ENCODE peak calls at places on chromosomes 3 and 15, in ten cellular contexts. Q is right cardiac atrium, A is A549, E is testis, O is Peyer's patch, P is AG04450, F is RWPE2, T is SK-N-SH, R is GM23248, Y is psoas muscle. V is an unnamed sample. For H3K9me3, the result is how much of the 10 kb centered on the place peaks cover.

GRCh38 chr3:38538773-38539353 is 42.7 kb downstream of the EXOG start:
- DNase-seq in Q (peak), A (no peak), E (no peak), O (no peak), P (no peak), F (no peak), T (no peak), R (no peak), Y (no peak), V (no peak)

GRCh38 chr3:133506215-133506901 is 67.1 kb upstream of the CDV3 start:
- DNase-seq in Q (no peak), A (no peak), E (no peak), O (no peak), P (no peak), F (no peak), T (no peak), R (no peak), Y (no peak), V (no peak)

GRCh38 chr15:71532994-71533393 is 277.4 kb upstream of the NR2E3 start:
- DNase-seq in Q (no peak), A (peak), E (no peak), O (no peak), P (no peak), F (no peak), T (peak), R (peak), Y (no peak), V (no peak)

GRCh38 chr3:193951859-193952258 is 184.1 kb upstream of the HES1 start:
- DNase-seq in Q (no peak), A (no peak), E (no peak), O (no peak), P (no peak), F (no peak), T (no peak), R (no peak), Y (no peak), V (no peak)

GRCh38 chr3:132343018-132343612 is 25.9 kb downstream of the ACP3 start:
- DNase-seq in Q (no peak), A (peak), E (peak), O (peak), P (peak), F (no peak), T (peak), R (peak), Y (no peak), V (no peak)

GRCh38 chr3:52539010-52539653 is 2.7 kb downstream of the UQCC5 start:
- DNase-seq in Q (no peak), A (no peak), E (no peak), O (no peak), P (no peak), F (no peak), T (no peak), R (no peak), Y (no peak), V (no peak)

GRCh38 chr15:101046826-101047225 is 127.7 kb downstream of the LRRK1 start:
- DNase-seq in Q (no peak), A (no peak), E (peak), O (peak), P (no peak), F (peak), T (no peak), R (no peak), Y (no peak), V (no peak)

GRCh38 chr3:105691633-105692032 is 177.2 kb downstream of the CBLB start:
- DNase-seq in Q (no peak), A (no peak), E (no peak), O (no peak), P (no peak), F (no peak), T (no peak), R (peak), Y (no peak), V (no peak)

GRCh38 chr3:57733790-57734189 is 22.3 kb upstream of the SLMAP start:
- DNase-seq in Q (no peak), A (no peak), E (no peak), O (no peak), P (no peak), F (no peak), T (no peak), R (peak), Y (no peak), V (no peak)

GRCh38 chr15:87121357-87121756 is 1041.7 kb downstream of the AGBL1 start:
- DNase-seq in Q (no peak), A (no peak), E (no peak), O (no peak), P (no peak), F (no peak), T (no peak), R (no peak), Y (no peak), V (no peak)
- H3K9me3 ChIP-seq in Q (under half), A (under half), E (under half), O (under half), P (under half), F (under half), T (under half), R (under half), Y (under half), V (under half)

DNA sequence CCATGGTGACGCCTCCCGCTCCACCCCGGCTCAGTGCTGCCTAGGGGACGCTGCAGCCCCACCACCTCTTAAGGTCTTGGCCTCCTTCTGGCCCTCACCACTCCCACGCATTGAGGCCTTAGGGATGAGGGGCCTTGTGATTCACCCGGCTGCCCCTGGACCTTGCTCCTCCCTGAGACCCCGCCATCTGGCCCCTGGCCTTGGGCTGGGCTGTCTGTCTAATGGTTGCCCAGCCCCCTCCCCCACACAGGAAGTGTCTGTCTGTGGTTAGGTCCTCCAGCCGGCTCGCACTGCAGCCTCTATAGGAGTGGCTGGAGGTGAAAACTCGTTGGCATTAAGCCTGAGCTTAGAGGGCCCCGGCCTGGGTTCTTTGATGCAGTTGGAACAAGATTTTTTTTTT is 21.5 kb upstream of the MTHFS start:
- DNase-seq in Q (no peak), A (no peak), E (no peak), O (no peak), P (no peak), F (no peak), T (no peak), R (no peak), Y (no peak), V (no peak)
- H3K9me3 ChIP-seq in Q (under half), A (half or more), E (under half), O (half or more), P (under half), F (half or more), T (under half), R (under half), Y (half or more), V (under half)

GRCh38 chr3:20958161-20958560 is 772.2 kb upstream of the SGO1 start:
- DNase-seq in Q (no peak), A (no peak), E (no peak), O (no peak), P (no peak), F (no peak), T (no peak), R (no peak), Y (no peak), V (no peak)
- H3K9me3 ChIP-seq in Q (under half), A (under half), E (under half), O (under half), P (under half), F (under half), T (under half), R (under half), Y (under half), V (under half)

DNA sequence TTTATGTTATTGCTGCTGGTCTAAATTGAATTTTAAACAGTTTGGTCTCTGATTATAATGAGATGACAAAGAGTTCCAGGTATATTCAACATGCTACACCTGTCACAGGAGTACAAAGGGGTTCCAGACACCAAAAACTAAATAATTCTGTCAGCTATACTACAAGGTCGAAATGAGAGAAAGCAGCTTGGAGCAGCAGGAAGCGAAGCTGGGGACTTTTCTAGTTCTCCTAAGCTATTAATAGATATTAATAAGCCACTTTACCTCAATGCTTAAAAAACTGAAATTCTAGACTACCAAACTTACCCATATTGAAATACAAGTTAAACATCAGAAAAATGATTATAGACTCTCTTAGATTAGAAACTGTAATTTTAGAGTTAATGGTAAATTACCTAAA is 17.0 kb downstream of the HSPBAP1 start:
- DNase-seq in Q (no peak), A (no peak), E (no peak), O (no peak), P (no peak), F (no peak), T (no peak), R (no peak), Y (no peak), V (no peak)
- H3K9me3 ChIP-seq in Q (under half), A (under half), E (under half), O (under half), P (under half), F (under half), T (under half), R (under half), Y (under half), V (under half)

V was measured in aorta.